ENCODE peak calls at places on chromosomes 11 and 22, in ten cellular contexts. O is tibial nerve, W is kidney, L is fibroblast of pulmonary artery, F is WTC11, M is thoracic aorta, T is endothelial cell, E is lower lobe of right lung, P is cardiac fibroblast, U is uterus. N is an unnamed sample.

GRCh38 chr22:42376721-42377177 is 55.5 kb downstream of the NFAM1 start:
- DNase-seq in O (peak), W (peak), L (peak), F (peak), M (no peak), T (no peak), E (peak), P (peak), U (peak), N (no peak)

GRCh38 chr11:47915407-47916137 is 64.8 kb upstream of the PTPRJ start:
- DNase-seq in O (no peak), W (no peak), L (no peak), F (no peak), M (no peak), T (no peak), E (no peak), P (no peak), U (no peak), N (no peak)

GRCh38 chr11:57213282-57214086 is 23.6 kb downstream of the APLNR start:
- DNase-seq in O (no peak), W (no peak), L (peak), F (peak), M (no peak), T (peak), E (no peak), P (no peak), U (no peak), N (no peak)

GRCh38 chr22:48101704-48102103 is 1339.3 kb downstream of the TBC1D22A start:
- DNase-seq in O (no peak), W (no peak), L (no peak), F (no peak), M (no peak), T (no peak), E (no peak), P (no peak), U (no peak), N (no peak)

GRCh38 chr11:10725114-10725906 is 25.7 kb upstream of the CTR9 start:
- DNase-seq in O (no peak), W (no peak), L (peak), F (no peak), M (no peak), T (no peak), E (no peak), P (peak), U (no peak), N (peak)

GRCh38 chr22:50600541-50600940 is at the start of gene MAPK8IP2:
- DNase-seq in O (no peak), W (peak), L (no peak), F (no peak), M (no peak), T (no peak), E (no peak), P (no peak), U (no peak), N (no peak)

GRCh38 chr11:88204353-88204752 is 29.1 kb upstream of the RAB38 start:
- DNase-seq in O (no peak), W (no peak), L (no peak), F (no peak), M (no peak), T (no peak), E (no peak), P (no peak), U (no peak), N (no peak)

GRCh38 chr22:23767673-23768548 is at the start of gene CHCHD10:
- DNase-seq in O (peak), W (peak), L (peak), F (peak), M (peak), T (peak), E (peak), P (peak), U (peak), N (peak)

GRCh38 chr11:118111019-118111743 is 24.4 kb upstream of the SMIM35 start:
- DNase-seq in O (no peak), W (no peak), L (no peak), F (no peak), M (no peak), T (no peak), E (no peak), P (no peak), U (no peak), N (no peak)

GRCh38 chr11:66970808-66971442 is 4.2 kb upstream of the C11orf86 start:
- DNase-seq in O (peak), W (no peak), L (peak), F (no peak), M (peak), T (no peak), E (no peak), P (peak), U (peak), N (peak)

DNA sequence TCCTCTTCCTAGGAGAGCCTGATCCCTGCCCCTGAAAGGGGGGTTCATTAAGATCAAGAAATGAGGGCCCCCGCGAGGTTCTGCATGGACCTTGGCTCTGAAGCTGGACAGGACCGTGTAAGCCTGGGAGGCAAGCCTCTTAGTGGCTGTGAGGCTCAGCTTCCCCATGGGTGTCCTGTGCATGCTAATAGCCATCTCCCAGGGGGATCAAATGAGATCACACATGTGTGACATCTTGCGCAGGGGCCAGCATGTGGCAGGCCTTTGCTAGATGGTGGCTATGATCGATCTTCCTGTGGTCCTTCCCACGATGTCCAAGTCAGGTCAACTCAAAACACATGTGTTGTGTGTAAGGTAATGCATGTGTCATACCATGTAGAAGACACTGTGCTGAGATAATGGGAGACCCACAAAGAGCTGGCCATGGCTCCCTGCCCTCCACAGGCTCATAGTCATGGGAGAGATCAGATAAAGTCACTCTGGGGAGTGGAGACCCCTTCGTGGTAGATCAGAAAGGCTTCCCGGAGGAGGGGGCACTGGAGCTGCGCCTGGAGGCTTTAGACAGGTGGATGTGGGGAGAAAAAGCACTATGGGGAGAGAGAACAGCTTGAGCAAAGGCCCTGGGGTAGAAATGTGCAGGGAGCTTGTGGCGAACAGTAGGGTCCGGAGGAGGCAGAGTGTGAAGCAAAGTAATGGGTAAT is 3.7 kb downstream of the RAC2 start:
- DNase-seq in O (no peak), W (no peak), L (no peak), F (no peak), M (no peak), T (no peak), E (peak), P (no peak), U (no peak), N (peak)
- TF ChIP-seq CTCF in O (no peak), W (no peak), L (no peak), F (no peak), M (no peak), T (no peak), E (no peak), P (no peak), U (no peak), N (no peak)

DNA sequence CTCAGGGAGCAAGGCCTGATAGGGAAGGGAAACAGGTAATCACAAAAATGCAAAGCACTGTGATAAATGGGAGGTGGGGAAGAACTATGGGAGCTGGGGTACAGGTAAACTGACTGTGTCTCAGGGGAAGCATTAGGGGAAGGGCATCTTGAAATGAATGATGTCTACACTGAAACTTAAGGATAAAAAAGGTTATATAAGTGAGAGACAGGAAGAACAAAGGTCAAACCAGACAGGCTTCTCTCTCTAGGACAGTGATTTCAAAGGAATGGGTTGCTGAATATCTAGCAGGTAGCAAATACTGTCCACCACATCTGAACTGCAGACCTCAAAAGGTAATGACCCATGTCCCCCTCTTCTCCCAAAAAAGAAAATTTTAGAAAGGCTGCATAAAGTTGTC is 333.1 kb upstream of the SYN3 start:
- DNase-seq in O (no peak), W (no peak), L (no peak), F (no peak), M (no peak), T (no peak), E (no peak), P (no peak), U (no peak), N (no peak)
- TF ChIP-seq CTCF in O (no peak), W (no peak), L (no peak), F (no peak), M (no peak), T (no peak), E (no peak), P (no peak), U (no peak), N (no peak)

GRCh38 chr11:70471254-70471653 is 72.9 kb downstream of the CTTN start:
- DNase-seq in O (no peak), W (no peak), L (peak), F (peak), M (no peak), T (peak), E (no peak), P (peak), U (no peak), N (no peak)
- TF ChIP-seq CTCF in O (no peak), W (no peak), L (peak), F (no peak), M (no peak), T (no peak), E (peak), P (peak), U (no peak), N (peak)

GRCh38 chr11:126990716-126991480 is 9.7 kb downstream of the KIRREL3 start:
- DNase-seq in O (no peak), W (no peak), L (peak), F (no peak), M (no peak), T (no peak), E (no peak), P (peak), U (no peak), N (no peak)
- TF ChIP-seq CTCF in O (no peak), W (no peak), L (no peak), F (no peak), M (no peak), T (peak), E (peak), P (no peak), U (no peak), N (peak)

GRCh38 chr11:60913793-60914619 is at the start of gene TMEM109:
- DNase-seq in O (peak), W (peak), L (peak), F (peak), M (peak), T (peak), E (peak), P (peak), U (peak), N (peak)

GRCh38 chr11:60914620-60915249 is 777 bp downstream of the TMEM109 start:
- DNase-seq in O (no peak), W (peak), L (peak), F (no peak), M (no peak), T (peak), E (no peak), P (peak), U (peak), N (peak)

GRCh38 chr11:60916669-60917206 is 2.8 kb downstream of the TMEM109 start:
- DNase-seq in O (no peak), W (peak), L (no peak), F (no peak), M (no peak), T (no peak), E (no peak), P (no peak), U (no peak), N (no peak)

GRCh38 chr11:60917267-60917666 is 3.3 kb downstream of the TMEM109 start:
- DNase-seq in O (no peak), W (no peak), L (no peak), F (no peak), M (no peak), T (no peak), E (no peak), P (no peak), U (no peak), N (no peak)

DNA sequence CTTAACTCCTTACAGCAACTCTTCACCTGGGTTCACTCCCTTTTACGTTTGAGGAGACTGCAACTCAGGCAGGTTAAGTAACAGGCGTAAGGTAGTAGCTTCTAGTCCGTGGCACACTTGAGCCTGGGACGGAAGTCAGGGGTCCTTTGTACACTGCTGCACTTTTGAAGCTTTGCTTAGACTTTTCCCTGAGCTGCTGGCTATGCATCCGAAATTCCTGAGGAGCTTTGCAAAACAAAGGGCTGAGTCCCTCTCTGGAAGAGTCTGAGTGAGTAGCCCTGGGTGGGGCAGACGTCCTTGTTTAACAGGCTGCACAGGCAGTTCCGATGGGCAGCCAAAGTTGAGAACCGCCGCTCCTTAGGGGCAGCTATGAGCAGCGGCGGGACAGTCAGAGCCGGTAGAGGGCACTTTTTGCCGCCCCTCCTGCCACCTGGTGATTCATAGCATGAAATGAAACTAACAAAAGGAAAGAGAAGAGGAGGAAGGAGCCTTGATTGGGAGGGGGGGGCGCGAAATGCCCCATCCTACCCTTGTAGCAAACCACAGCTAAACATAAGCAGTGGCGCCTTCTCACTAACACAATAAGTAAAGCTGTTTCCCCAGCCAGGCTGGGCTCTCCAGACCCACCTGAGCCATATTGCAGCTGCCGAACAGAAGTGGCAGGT is 1.4 kb downstream of the TMEM109 start:
- DNase-seq in O (peak), W (peak), L (peak), F (peak), M (no peak), T (peak), E (peak), P (peak), U (no peak), N (peak)
- TF ChIP-seq CTCF in O (peak), W (peak), L (peak), F (no peak), M (peak), T (no peak), E (peak), P (peak), U (peak), N (peak)

DNA sequence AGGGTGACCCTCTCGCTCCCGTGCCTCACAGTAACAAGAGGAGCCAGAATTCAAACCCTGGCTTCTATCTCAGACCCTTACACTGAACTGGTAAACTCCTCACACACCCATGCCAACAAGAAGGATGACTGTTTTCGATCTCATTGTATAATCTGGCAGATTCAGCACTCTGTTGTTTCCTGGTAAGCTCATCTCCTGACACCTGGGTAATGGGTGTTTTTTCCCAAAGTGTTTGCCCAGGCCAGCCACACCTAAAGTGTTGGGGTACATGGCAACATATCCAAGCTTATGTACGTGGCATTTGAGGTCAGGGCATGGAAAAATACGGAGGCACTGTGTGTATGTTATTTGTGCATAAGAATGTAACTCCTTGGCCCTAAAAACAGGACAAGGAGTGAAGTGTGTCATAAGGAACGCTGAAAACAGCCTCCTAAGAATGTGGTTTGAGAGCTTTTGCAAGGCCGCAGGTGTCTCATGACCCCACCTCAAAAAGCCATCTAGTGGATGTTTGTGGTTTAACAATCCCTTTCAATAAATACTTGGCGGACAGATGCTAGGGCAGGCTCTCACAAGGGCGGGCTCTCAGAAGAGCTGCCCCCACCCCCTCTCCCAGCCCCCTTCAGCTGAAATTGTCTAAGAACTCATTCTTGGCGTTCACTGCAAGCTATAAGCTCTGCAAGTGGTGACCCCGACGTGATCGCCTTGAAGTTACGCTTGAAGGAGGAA is at the start of gene MS4A15:
- DNase-seq in O (no peak), W (no peak), L (peak), F (no peak), M (no peak), T (peak), E (no peak), P (peak), U (no peak), N (no peak)
- TF ChIP-seq CTCF in O (no peak), W (peak), L (peak), F (peak), M (no peak), T (peak), E (peak), P (peak), U (no peak), N (peak)

N was measured in CD14-positive monocyte.